ENCODE peak calls at places on chromosomes 16 and 17, in five cellular contexts. B, Z, P, M and J are unnamed samples.

GRCh38 chr16:1261131-1261917 is 5.5 kb downstream of the TPSD1 start:
- DNase-seq in B (no peak), Z (no peak), P (no peak), M (no peak), J (no peak)

GRCh38 chr16:29904947-29905346 is 4.7 kb downstream of the ASPHD1 start:
- DNase-seq in B (no peak), Z (no peak), P (no peak), M (no peak), J (no peak)

GRCh38 chr17:39485555-39485954 is 24.3 kb downstream of the CDK12 start:
- DNase-seq in B (no peak), Z (no peak), P (no peak), M (no peak), J (no peak)

GRCh38 chr17:32564325-32564724 is 77.5 kb downstream of the CDK5R1 start:
- DNase-seq in B (no peak), Z (no peak), P (no peak), M (no peak), J (no peak)

GRCh38 chr17:62187681-62188080 is 122.6 kb upstream of the MED13 start:
- DNase-seq in B (no peak), Z (no peak), P (no peak), M (no peak), J (no peak)

GRCh38 chr16:83813818-83814653 is 6.3 kb downstream of the HSBP1 start:
- DNase-seq in B (no peak), Z (no peak), P (no peak), M (no peak), J (no peak)

GRCh38 chr17:57541472-57542394 is 203.4 kb downstream of the CCDC182 start:
- DNase-seq in B (no peak), Z (peak), P (no peak), M (no peak), J (no peak)

GRCh38 chr17:4785311-4786110 is 653 bp downstream of the VMO1 start:
- DNase-seq in B (no peak), Z (no peak), P (no peak), M (no peak), J (no peak)

GRCh38 chr16:17068524-17068923 is 402.2 kb downstream of the XYLT1 start:
- DNase-seq in B (no peak), Z (no peak), P (no peak), M (no peak), J (no peak)

GRCh38 chr16:11977206-11978041 is 890 bp downstream of the SNX29 start:
- DNase-seq in B (no peak), Z (no peak), P (no peak), M (no peak), J (no peak)

GRCh38 chr16:67237396-67238277 is 9.6 kb downstream of the FHOD1 start:
- DNase-seq in B (no peak), Z (no peak), P (no peak), M (no peak), J (no peak)

GRCh38 chr17:17834974-17835373 is 1.8 kb downstream of the SREBF1 start:
- DNase-seq in B (no peak), Z (no peak), P (no peak), M (no peak), J (no peak)

GRCh38 chr17:77433385-77434135 is 292.8 kb downstream of the SEC14L1 start:
- DNase-seq in B (peak), Z (peak), P (no peak), M (no peak), J (no peak)

GRCh38 chr16:71352963-71353460 is 5.5 kb upstream of the CALB2 start:
- DNase-seq in B (no peak), Z (no peak), P (no peak), M (no peak), J (no peak)

GRCh38 chr17:79777166-79777843 is 643 bp upstream of the CBX2 start:
- DNase-seq in B (no peak), Z (peak), P (peak), M (peak), J (no peak)

GRCh38 chr17:82902972-82903874 is 63.4 kb upstream of the ZNF750 start:
- DNase-seq in B (no peak), Z (no peak), P (no peak), M (no peak), J (no peak)

GRCh38 chr17:72430611-72431432 is 310.0 kb downstream of the SOX9 start:
- DNase-seq in B (no peak), Z (no peak), P (no peak), M (no peak), J (no peak)

GRCh38 chr17:57948555-57949420 is 6.4 kb downstream of the CUEDC1 start:
- DNase-seq in B (no peak), Z (no peak), P (no peak), M (no peak), J (no peak)

GRCh38 chr16:87531418-87531817 is 38.6 kb upstream of the ZCCHC14 start:
- DNase-seq in B (no peak), Z (no peak), P (no peak), M (no peak), J (no peak)

GRCh38 chr17:20944014-20944905 is 98.6 kb downstream of the USP22 start:
- DNase-seq in B (no peak), Z (no peak), P (peak), M (peak), J (peak)

GRCh38 chr17:79981090-79981489 is 54.6 kb downstream of the TBC1D16 start:
- DNase-seq in B (no peak), Z (no peak), P (no peak), M (no peak), J (no peak)

GRCh38 chr16:79007614-79008013 is 592.9 kb downstream of the MAF start:
- DNase-seq in B (no peak), Z (no peak), P (no peak), M (no peak), J (no peak)

GRCh38 chr17:8687732-8688131 is 56.9 kb downstream of the CCDC42 start:
- DNase-seq in B (no peak), Z (no peak), P (no peak), M (no peak), J (no peak)

GRCh38 chr16:57677622-57678369 is 9.7 kb downstream of the ADGRG3 start:
- DNase-seq in B (no peak), Z (peak), P (no peak), M (no peak), J (no peak)

GRCh38 chr16:4316732-4317461 is 1.0 kb downstream of the GLIS2 start:
- DNase-seq in B (no peak), Z (peak), P (no peak), M (peak), J (no peak)

GRCh38 chr17:67974598-67975066 is 21.6 kb downstream of the C17orf58 start:
- DNase-seq in B (no peak), Z (no peak), P (no peak), M (no peak), J (no peak)

GRCh38 chr16:87323727-87324410 is 6.7 kb upstream of the C16orf95 start:
- DNase-seq in B (no peak), Z (no peak), P (no peak), M (peak), J (no peak)

GRCh38 chr16:70568601-70569217 is 45.1 kb downstream of the SF3B3 start:
- DNase-seq in B (no peak), Z (no peak), P (no peak), M (no peak), J (no peak)

GRCh38 chr16:54954220-54954619 is 23.6 kb downstream of the IRX5 start:
- DNase-seq in B (no peak), Z (no peak), P (no peak), M (no peak), J (no peak)

GRCh38 chr17:72702998-72703397 is 389.5 kb downstream of the SLC39A11 start:
- DNase-seq in B (no peak), Z (no peak), P (no peak), M (no peak), J (no peak)